ENCODE peak calls at places on chromosomes 3 and 15, in five cellular contexts. One of them, this sample, is unnamed.

GRCh38 chr15:39856357-39856756 is 63.7 kb downstream of the GPR176 start:
- DNase-seq in CD8-positive, alpha-beta T cell: no peak
- DNase-seq in stimulated activated CD4-positive, alpha-beta T cell treated with anti-CD3 and anti-CD28 coated beads, Interleukin-4, amount 100 ng/mL, for 48 hours: no peak
- DNase-seq in activated T-helper 1 cell treated with anti-CD3 and anti-CD28 coated beads, Interleukin-12 subunit alpha, Interleukin-12 subunit beta, Interleukin-2, Interleukin-4 antibody, amounts not matched to agents 30 ng/mL and 10 ng/mL and 1 ng/mL, durations not matched to agents 14 hours and 24 hours and 36 hours: no peak
- DNase-seq in memory B cell: no peak
- DNase-seq in this sample: no peak

GRCh38 chr3:140242818-140243276 is 307.9 kb downstream of the CLSTN2 start:
- DNase-seq in CD8-positive, alpha-beta T cell: no peak
- DNase-seq in stimulated activated CD4-positive, alpha-beta T cell treated with anti-CD3 and anti-CD28 coated beads, Interleukin-4, amount 100 ng/mL, for 48 hours: no peak
- DNase-seq in activated T-helper 1 cell treated with anti-CD3 and anti-CD28 coated beads, Interleukin-12 subunit alpha, Interleukin-12 subunit beta, Interleukin-2, Interleukin-4 antibody, amounts not matched to agents 30 ng/mL and 10 ng/mL and 1 ng/mL, durations not matched to agents 14 hours and 24 hours and 36 hours: no peak
- DNase-seq in memory B cell: no peak
- DNase-seq in this sample: no peak

GRCh38 chr3:50572801-50573371 is 3.6 kb downstream of the HEMK1 start:
- DNase-seq in CD8-positive, alpha-beta T cell: no peak
- DNase-seq in stimulated activated CD4-positive, alpha-beta T cell treated with anti-CD3 and anti-CD28 coated beads, Interleukin-4, amount 100 ng/mL, for 48 hours: no peak
- DNase-seq in activated T-helper 1 cell treated with anti-CD3 and anti-CD28 coated beads, Interleukin-12 subunit alpha, Interleukin-12 subunit beta, Interleukin-2, Interleukin-4 antibody, amounts not matched to agents 30 ng/mL and 10 ng/mL and 1 ng/mL, durations not matched to agents 14 hours and 24 hours and 36 hours: peak; percentile 42
- DNase-seq in memory B cell: no peak
- DNase-seq in this sample: no peak

GRCh38 chr15:70532536-70533186 is 230.7 kb downstream of the UACA start:
- DNase-seq in CD8-positive, alpha-beta T cell: no peak
- DNase-seq in stimulated activated CD4-positive, alpha-beta T cell treated with anti-CD3 and anti-CD28 coated beads, Interleukin-4, amount 100 ng/mL, for 48 hours: no peak
- DNase-seq in activated T-helper 1 cell treated with anti-CD3 and anti-CD28 coated beads, Interleukin-12 subunit alpha, Interleukin-12 subunit beta, Interleukin-2, Interleukin-4 antibody, amounts not matched to agents 30 ng/mL and 10 ng/mL and 1 ng/mL, durations not matched to agents 14 hours and 24 hours and 36 hours: no peak
- DNase-seq in memory B cell: no peak
- DNase-seq in this sample: no peak

GRCh38 chr3:17384567-17385296 is 357.7 kb downstream of the TBC1D5 start:
- DNase-seq in CD8-positive, alpha-beta T cell: no peak
- DNase-seq in stimulated activated CD4-positive, alpha-beta T cell treated with anti-CD3 and anti-CD28 coated beads, Interleukin-4, amount 100 ng/mL, for 48 hours: no peak
- DNase-seq in activated T-helper 1 cell treated with anti-CD3 and anti-CD28 coated beads, Interleukin-12 subunit alpha, Interleukin-12 subunit beta, Interleukin-2, Interleukin-4 antibody, amounts not matched to agents 30 ng/mL and 10 ng/mL and 1 ng/mL, durations not matched to agents 14 hours and 24 hours and 36 hours: no peak
- DNase-seq in memory B cell: no peak
- DNase-seq in this sample: no peak

GRCh38 chr3:111803123-111803593 is 55.9 kb upstream of the PHLDB2 start:
- DNase-seq in CD8-positive, alpha-beta T cell: no peak
- DNase-seq in stimulated activated CD4-positive, alpha-beta T cell treated with anti-CD3 and anti-CD28 coated beads, Interleukin-4, amount 100 ng/mL, for 48 hours: no peak
- DNase-seq in activated T-helper 1 cell treated with anti-CD3 and anti-CD28 coated beads, Interleukin-12 subunit alpha, Interleukin-12 subunit beta, Interleukin-2, Interleukin-4 antibody, amounts not matched to agents 30 ng/mL and 10 ng/mL and 1 ng/mL, durations not matched to agents 14 hours and 24 hours and 36 hours: no peak
- DNase-seq in memory B cell: no peak
- DNase-seq in this sample: no peak

GRCh38 chr15:56074866-56075265 is 81.5 kb upstream of the NEDD4 start:
- DNase-seq in CD8-positive, alpha-beta T cell: no peak
- DNase-seq in stimulated activated CD4-positive, alpha-beta T cell treated with anti-CD3 and anti-CD28 coated beads, Interleukin-4, amount 100 ng/mL, for 48 hours: no peak
- DNase-seq in activated T-helper 1 cell treated with anti-CD3 and anti-CD28 coated beads, Interleukin-12 subunit alpha, Interleukin-12 subunit beta, Interleukin-2, Interleukin-4 antibody, amounts not matched to agents 30 ng/mL and 10 ng/mL and 1 ng/mL, durations not matched to agents 14 hours and 24 hours and 36 hours: no peak
- DNase-seq in memory B cell: no peak
- DNase-seq in this sample: no peak

GRCh38 chr3:53377794-53378193 is 30.5 kb upstream of the DCP1A start:
- DNase-seq in CD8-positive, alpha-beta T cell: no peak
- DNase-seq in stimulated activated CD4-positive, alpha-beta T cell treated with anti-CD3 and anti-CD28 coated beads, Interleukin-4, amount 100 ng/mL, for 48 hours: no peak
- DNase-seq in activated T-helper 1 cell treated with anti-CD3 and anti-CD28 coated beads, Interleukin-12 subunit alpha, Interleukin-12 subunit beta, Interleukin-2, Interleukin-4 antibody, amounts not matched to agents 30 ng/mL and 10 ng/mL and 1 ng/mL, durations not matched to agents 14 hours and 24 hours and 36 hours: no peak
- DNase-seq in memory B cell: no peak
- DNase-seq in this sample: no peak

GRCh38 chr15:67940324-67940719 is 100.5 kb upstream of the RNU6-1 start:
- DNase-seq in CD8-positive, alpha-beta T cell: no peak
- DNase-seq in stimulated activated CD4-positive, alpha-beta T cell treated with anti-CD3 and anti-CD28 coated beads, Interleukin-4, amount 100 ng/mL, for 48 hours: no peak
- DNase-seq in activated T-helper 1 cell treated with anti-CD3 and anti-CD28 coated beads, Interleukin-12 subunit alpha, Interleukin-12 subunit beta, Interleukin-2, Interleukin-4 antibody, amounts not matched to agents 30 ng/mL and 10 ng/mL and 1 ng/mL, durations not matched to agents 14 hours and 24 hours and 36 hours: no peak
- DNase-seq in memory B cell: no peak
- DNase-seq in this sample: no peak

GRCh38 chr3:168213920-168214319 is 118.2 kb upstream of the GOLIM4 start:
- DNase-seq in CD8-positive, alpha-beta T cell: no peak
- DNase-seq in stimulated activated CD4-positive, alpha-beta T cell treated with anti-CD3 and anti-CD28 coated beads, Interleukin-4, amount 100 ng/mL, for 48 hours: no peak
- DNase-seq in activated T-helper 1 cell treated with anti-CD3 and anti-CD28 coated beads, Interleukin-12 subunit alpha, Interleukin-12 subunit beta, Interleukin-2, Interleukin-4 antibody, amounts not matched to agents 30 ng/mL and 10 ng/mL and 1 ng/mL, durations not matched to agents 14 hours and 24 hours and 36 hours: no peak
- DNase-seq in memory B cell: no peak
- DNase-seq in this sample: no peak

GRCh38 chr3:54863366-54863765 is 64.5 kb downstream of the LRTM1 start:
- DNase-seq in CD8-positive, alpha-beta T cell: no peak
- DNase-seq in stimulated activated CD4-positive, alpha-beta T cell treated with anti-CD3 and anti-CD28 coated beads, Interleukin-4, amount 100 ng/mL, for 48 hours: no peak
- DNase-seq in activated T-helper 1 cell treated with anti-CD3 and anti-CD28 coated beads, Interleukin-12 subunit alpha, Interleukin-12 subunit beta, Interleukin-2, Interleukin-4 antibody, amounts not matched to agents 30 ng/mL and 10 ng/mL and 1 ng/mL, durations not matched to agents 14 hours and 24 hours and 36 hours: no peak
- DNase-seq in memory B cell: no peak
- DNase-seq in this sample: no peak

This sample was measured in GM12891.